ENCODE peak calls at places on chromosomes 16 and 17, in four cellular contexts. One of them, this sample, is unnamed.

GRCh38 chr17:79786930-79787643 is 9.1 kb downstream of the CBX2 start:
- DNase-seq in coronary artery: no peak
- DNase-seq in A549: no peak
- DNase-seq in GM23338: no peak
- DNase-seq in this sample: no peak

GRCh38 chr16:27449434-27450188 is 47.6 kb downstream of the IL21R start:
- DNase-seq in coronary artery: no peak
- DNase-seq in A549: no peak
- DNase-seq in GM23338: no peak
- DNase-seq in this sample: no peak

GRCh38 chr17:74730491-74731346 is 6.3 kb upstream of the RAB37 start:
- DNase-seq in A549: no peak
- DNase-seq in coronary artery: no peak
- DNase-seq in GM23338: no peak
- DNase-seq in this sample: no peak

GRCh38 chr16:17177242-17177967 is 293.4 kb downstream of the XYLT1 start:
- DNase-seq in A549: no peak
- DNase-seq in GM23338: no peak
- DNase-seq in coronary artery: no peak
- DNase-seq in this sample: peak

GRCh38 chr17:82300707-82301270 is 16.6 kb downstream of the CD7 start:
- DNase-seq in GM23338: peak
- DNase-seq in coronary artery: no peak
- DNase-seq in A549: peak
- DNase-seq in this sample: peak

GRCh38 chr16:29306953-29307597 is 99.4 kb downstream of the NPIPB11 start:
- DNase-seq in GM23338: no peak
- DNase-seq in coronary artery: no peak
- DNase-seq in A549: no peak
- DNase-seq in this sample: no peak

GRCh38 chr17:2406903-2407790 is 6.3 kb upstream of the MNT start:
- DNase-seq in GM23338: no peak
- DNase-seq in coronary artery: peak
- DNase-seq in A549: peak
- DNase-seq in this sample: peak

GRCh38 chr16:11354733-11355574 is 9.7 kb downstream of the RMI2 start:
- DNase-seq in A549: no peak
- DNase-seq in GM23338: no peak
- DNase-seq in coronary artery: no peak
- DNase-seq in this sample: no peak

GRCh38 chr16:84746875-84747274 is 47.1 kb downstream of the USP10 start:
- DNase-seq in GM23338: peak
- DNase-seq in A549: no peak
- DNase-seq in coronary artery: no peak
- DNase-seq in this sample: no peak

GRCh38 chr17:2212328-2212981 is 91.1 kb downstream of the SMG6 start:
- DNase-seq in coronary artery: peak
- DNase-seq in A549: no peak
- DNase-seq in GM23338: no peak
- DNase-seq in this sample: no peak

GRCh38 chr16:53912155-53912554 is 208.2 kb downstream of the FTO start:
- DNase-seq in coronary artery: no peak
- DNase-seq in GM23338: no peak
- DNase-seq in A549: no peak
- DNase-seq in this sample: peak

GRCh38 chr17:80063815-80064585 is 27.6 kb downstream of the CCDC40 start:
- DNase-seq in A549: peak
- DNase-seq in GM23338: no peak
- DNase-seq in coronary artery: no peak
- DNase-seq in this sample: peak

GRCh38 chr17:40325156-40326013 is 16.4 kb downstream of the RARA start:
- DNase-seq in A549: no peak
- DNase-seq in coronary artery: no peak
- DNase-seq in GM23338: no peak
- DNase-seq in this sample: no peak

GRCh38 chr17:82446124-82446523 is 4.4 kb downstream of the CYBC1 start:
- DNase-seq in A549: no peak
- DNase-seq in GM23338: no peak
- DNase-seq in coronary artery: no peak
- DNase-seq in this sample: no peak

GRCh38 chr17:6215071-6216035 is 145.2 kb downstream of the WSCD1 start:
- DNase-seq in coronary artery: no peak
- DNase-seq in A549: no peak
- DNase-seq in GM23338: no peak
- DNase-seq in this sample: no peak

GRCh38 chr16:14606102-14606501 is 24.0 kb downstream of the PARN start:
- DNase-seq in coronary artery: no peak
- DNase-seq in A549: no peak
- DNase-seq in GM23338: no peak
- DNase-seq in this sample: no peak

GRCh38 chr16:71254832-71255560 is 24.5 kb upstream of the HYDIN start:
- DNase-seq in coronary artery: no peak
- DNase-seq in A549: no peak
- DNase-seq in GM23338: peak
- DNase-seq in this sample: no peak

GRCh38 chr16:11372073-11372923 is 27.0 kb downstream of the RMI2 start:
- DNase-seq in A549: no peak
- DNase-seq in GM23338: no peak
- DNase-seq in coronary artery: no peak
- DNase-seq in this sample: no peak

GRCh38 chr16:3171855-3172593 is 16.0 kb upstream of the OR1F1 start:
- DNase-seq in GM23338: peak
- DNase-seq in A549: peak
- DNase-seq in coronary artery: no peak
- DNase-seq in this sample: no peak

GRCh38 chr17:77285594-77286390 is 145.0 kb downstream of the SEC14L1 start:
- DNase-seq in GM23338: no peak
- DNase-seq in coronary artery: no peak
- DNase-seq in A549: peak
- DNase-seq in this sample: peak

GRCh38 chr16:88014201-88014781 is 63.1 kb downstream of the BANP start:
- DNase-seq in GM23338: no peak
- DNase-seq in coronary artery: no peak
- DNase-seq in A549: no peak
- DNase-seq in this sample: no peak

GRCh38 chr17:68840073-68840472 is 115.1 kb downstream of the ABCA8 start:
- DNase-seq in GM23338: no peak
- DNase-seq in coronary artery: no peak
- DNase-seq in A549: no peak
- DNase-seq in this sample: no peak

GRCh38 chr17:352421-353212 is at the start of gene RPH3AL:
- DNase-seq in A549: peak
- DNase-seq in coronary artery: no peak
- DNase-seq in GM23338: peak
- DNase-seq in this sample: no peak

GRCh38 chr16:19718624-19718965 is 524 bp downstream of the IQCK start:
- DNase-seq in GM23338: peak
- DNase-seq in coronary artery: no peak
- DNase-seq in A549: peak
- DNase-seq in this sample: peak

GRCh38 chr17:58184308-58184985 is 8.1 kb upstream of the EPX start:
- DNase-seq in GM23338: peak
- DNase-seq in coronary artery: no peak
- DNase-seq in A549: no peak
- DNase-seq in this sample: peak

GRCh38 chr17:10061131-10061581 is 137.2 kb downstream of the GAS7 start:
- DNase-seq in coronary artery: no peak
- DNase-seq in GM23338: no peak
- DNase-seq in A549: no peak
- DNase-seq in this sample: no peak

GRCh38 chr17:74444406-74444805 is 12.5 kb downstream of the GPRC5C start:
- DNase-seq in A549: no peak
- DNase-seq in GM23338: no peak
- DNase-seq in coronary artery: no peak
- DNase-seq in this sample: no peak

GRCh38 chr17:58587713-58588117 is 73.3 kb upstream of the MTMR4 start:
- DNase-seq in coronary artery: peak
- DNase-seq in GM23338: peak
- DNase-seq in A549: peak
- DNase-seq in this sample: peak

GRCh38 chr17:28372203-28372944 is 880 bp downstream of the SARM1 start:
- DNase-seq in GM23338: peak
- DNase-seq in A549: no peak
- DNase-seq in coronary artery: no peak
- DNase-seq in this sample: no peak

GRCh38 chr16:5035909-5036227 is 2.1 kb upstream of the NAGPA start:
- DNase-seq in coronary artery: no peak
- DNase-seq in A549: no peak
- DNase-seq in GM23338: no peak
- DNase-seq in this sample: no peak
- H3K27ac ChIP-seq in coronary artery: no peak
- H3K27ac ChIP-seq in A549: no peak
- H3K27ac ChIP-seq in GM23338: peak
- H3K27ac ChIP-seq in this sample: no peak

GRCh38 chr17:51056813-51057510 is 63.7 kb downstream of the SPAG9 start:
- DNase-seq in GM23338: peak
- DNase-seq in coronary artery: no peak
- DNase-seq in A549: peak
- DNase-seq in this sample: peak
- TF ChIP-seq CTCF in GM23338: peak
- TF ChIP-seq CTCF in coronary artery: peak
- TF ChIP-seq CTCF in A549: peak
- TF ChIP-seq CTCF in this sample: peak

GRCh38 chr17:17698869-17699351 is 17.7 kb downstream of the RAI1 start:
- DNase-seq in coronary artery: no peak
- DNase-seq in A549: no peak
- DNase-seq in GM23338: peak
- DNase-seq in this sample: no peak
- H3K27ac ChIP-seq in coronary artery: peak
- H3K27ac ChIP-seq in A549: peak
- H3K27ac ChIP-seq in GM23338: no peak
- H3K27ac ChIP-seq in this sample: peak

DNA sequence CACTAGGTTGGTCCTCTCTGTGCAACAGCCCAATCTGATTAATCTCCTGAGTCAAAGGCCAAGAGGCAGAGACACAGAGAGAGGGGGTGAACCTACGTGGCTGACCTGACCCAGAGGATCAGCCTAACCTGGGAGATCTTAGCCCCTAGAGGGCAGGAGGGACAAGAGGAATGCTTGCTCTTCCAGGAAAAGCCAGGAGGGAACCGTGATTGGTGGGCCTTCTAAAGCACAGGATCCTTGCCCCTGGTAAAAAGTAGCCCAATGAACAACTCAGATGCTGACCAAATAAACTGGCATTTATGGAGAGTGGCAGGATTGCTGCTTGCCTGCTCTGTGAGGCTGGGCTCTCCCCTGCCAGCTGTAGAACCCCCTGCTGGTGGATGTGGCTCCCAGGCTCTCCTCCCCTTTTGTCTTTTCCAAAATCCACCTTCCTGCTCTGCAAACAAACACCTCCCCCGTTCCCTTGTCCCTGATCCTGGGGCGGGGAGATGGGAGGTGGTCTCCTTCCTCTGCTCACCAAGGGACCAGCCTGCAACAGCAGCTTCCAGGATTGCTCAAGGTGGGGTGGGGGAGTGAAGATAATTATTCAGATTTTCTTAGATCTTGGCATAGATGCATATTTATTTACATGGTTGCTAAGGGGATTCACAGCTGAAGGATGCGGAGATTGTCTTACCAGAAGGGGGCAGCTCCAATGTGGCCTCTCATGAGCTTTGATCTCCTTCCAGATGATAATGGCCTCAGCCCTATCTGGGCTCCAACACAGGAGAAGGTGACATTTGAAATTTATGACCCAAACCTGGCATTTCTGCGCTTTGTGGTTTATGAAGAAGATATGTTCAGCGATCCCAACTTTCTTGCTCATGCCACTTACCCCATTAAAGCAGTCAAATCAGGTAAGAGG is 71.9 kb downstream of the SDR42E1 start:
- DNase-seq in coronary artery: no peak
- DNase-seq in GM23338: peak
- DNase-seq in A549: no peak
- DNase-seq in this sample: no peak
- TF ChIP-seq CTCF in coronary artery: no peak
- TF ChIP-seq CTCF in GM23338: peak
- TF ChIP-seq CTCF in A549: no peak
- TF ChIP-seq CTCF in this sample: no peak

This sample was measured in RWPE1.